ENCODE peak calls at places on chromosomes 12 and 14, in eight cellular contexts. X is transverse colon, P is ovary, L is tibial nerve, Y is A549, V is stomach, K is HepG2, B is GM12878. J is an unnamed sample.
A peak's percentile ranks its signal among the peaks of the same experiment; 100 is the strongest.

GRCh38 chr14:93832665-93833064 is 44.4 kb upstream of the PRIMA1 start:
- DNase-seq in X (no peak), P (no peak), L (no peak), Y (no peak), V (peak; percentile 80), K (no peak), B (no peak), J (peak; percentile 24)

GRCh38 chr12:124683330-124683662 is 115.9 kb upstream of the NCOR2 start:
- DNase-seq in X (peak; percentile 51), P (no peak), L (no peak), Y (peak; percentile 68), V (peak; percentile 72), K (peak; percentile 57), B (no peak), J (no peak)

GRCh38 chr12:95215925-95216324 is 1.3 kb downstream of the FGD6 start:
- DNase-seq in X (no peak), P (no peak), L (no peak), Y (peak; percentile 41), V (no peak), K (peak; percentile 30), B (no peak), J (no peak)

GRCh38 chr14:90426663-90427062 is 29.8 kb downstream of the CALM1 start:
- DNase-seq in X (peak; percentile 47), P (no peak), L (no peak), Y (no peak), V (peak; percentile 52), K (no peak), B (no peak), J (no peak)

GRCh38 chr12:85829391-85829790 is 6.8 kb downstream of the RASSF9 start:
- DNase-seq in X (no peak), P (no peak), L (no peak), Y (no peak), V (no peak), K (no peak), B (no peak), J (no peak)

GRCh38 chr14:100898465-100898864 is 5.1 kb downstream of the RTL1 start:
- DNase-seq in X (no peak), P (no peak), L (no peak), Y (no peak), V (no peak), K (no peak), B (no peak), J (no peak)

GRCh38 chr12:92339198-92339821 is 193.7 kb upstream of the BTG1 start:
- DNase-seq in X (no peak), P (no peak), L (no peak), Y (no peak), V (no peak), K (no peak), B (no peak), J (no peak)

GRCh38 chr12:115437061-115437567 is 753.1 kb upstream of the TBX3 start:
- DNase-seq in X (no peak), P (no peak), L (no peak), Y (no peak), V (no peak), K (peak; percentile 80), B (no peak), J (no peak)

GRCh38 chr12:38904932-38905479 is 385 bp downstream of the CPNE8 start:
- DNase-seq in X (peak; percentile 88), P (peak; percentile 69), L (peak; percentile 79), Y (peak; percentile 79), V (peak; percentile 64), K (peak; percentile 52), B (peak; percentile 65), J (peak; percentile 91)

GRCh38 chr14:95043314-95043713 is 114.0 kb downstream of the DICER1 start:
- DNase-seq in X (no peak), P (no peak), L (no peak), Y (no peak), V (peak; percentile 14), K (no peak), B (no peak), J (peak; percentile 57)

GRCh38 chr14:49865431-49865859 is 12.9 kb upstream of the NEMF start:
- DNase-seq in X (peak; percentile 89), P (peak; percentile 79), L (peak; percentile 91), Y (peak; percentile 28), V (peak; percentile 86), K (peak; percentile 48), B (no peak), J (no peak)

GRCh38 chr12:127245437-127245836 is 1021.5 kb upstream of the TMEM132C start:
- DNase-seq in X (no peak), P (no peak), L (no peak), Y (no peak), V (no peak), K (no peak), B (no peak), J (no peak)

GRCh38 chr12:7915911-7916403 is 20.0 kb downstream of the SLC2A3 start:
- DNase-seq in X (no peak), P (no peak), L (no peak), Y (no peak), V (no peak), K (no peak), B (no peak), J (no peak)

GRCh38 chr14:59004012-59004411 is 184.5 kb upstream of the DAAM1 start:
- DNase-seq in X (no peak), P (no peak), L (no peak), Y (no peak), V (no peak), K (no peak), B (no peak), J (no peak)

GRCh38 chr12:117718559-117718958 is 250.2 kb downstream of the KSR2 start:
- DNase-seq in X (no peak), P (no peak), L (no peak), Y (no peak), V (no peak), K (no peak), B (no peak), J (no peak)
- TF ChIP-seq EP300 in X (no peak), P (no peak), L (no peak), Y (no peak), V (no peak), K (no peak), B (no peak), J (no peak)

DNA sequence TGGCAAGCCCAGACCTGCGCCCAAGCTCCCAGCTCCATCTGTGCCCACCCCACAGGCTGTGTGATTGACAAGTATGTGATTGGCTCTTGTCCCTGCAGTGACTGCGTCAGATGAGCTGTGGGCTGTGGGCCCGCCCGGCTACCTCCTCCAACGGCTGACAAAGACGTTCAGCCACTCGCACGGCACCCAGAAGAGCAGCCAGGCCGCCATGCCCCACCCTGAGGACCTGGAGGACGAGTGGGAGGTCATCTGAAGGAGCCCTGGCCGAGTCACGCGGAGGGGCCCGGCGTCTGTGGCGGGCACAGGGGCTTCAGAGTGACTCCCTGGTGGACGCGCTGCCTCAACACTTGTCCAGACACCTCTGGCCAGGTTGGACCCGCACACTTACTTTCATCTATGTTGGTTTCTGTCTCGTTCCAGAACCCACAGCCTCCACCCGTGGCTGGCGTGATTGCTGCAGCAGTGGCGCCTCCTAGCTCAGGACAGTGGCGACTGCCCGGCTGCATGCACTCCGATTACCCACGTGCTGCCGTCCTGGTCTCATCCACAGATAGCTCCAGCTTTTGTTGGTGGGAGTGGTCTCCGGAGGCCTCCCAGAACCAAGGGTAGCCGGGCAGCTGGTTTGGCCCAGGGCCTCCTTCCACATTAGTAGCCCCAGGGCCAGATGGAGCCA is 11.4 kb downstream of the ANKRD9 start:
- DNase-seq in X (peak; percentile 60), P (no peak), L (no peak), Y (no peak), V (no peak), K (no peak), B (no peak), J (no peak)
- H3K27ac ChIP-seq in X (no peak overlapping the region), P (no peak overlapping the region), L (no peak overlapping the region), Y (no peak overlapping the region), V (no peak overlapping the region), K (no peak overlapping the region), B (no peak overlapping the region), J (no peak overlapping the region)

GRCh38 chr12:12508612-12509011 is 54.1 kb downstream of the DUSP16 start:
- DNase-seq in X (no peak), P (no peak), L (no peak), Y (no peak), V (no peak), K (no peak), B (no peak), J (no peak)
- TF ChIP-seq EP300 in X (no peak), P (no peak), L (no peak), Y (no peak), V (no peak), K (no peak), B (no peak), J (no peak)

GRCh38 chr12:110532644-110533043 is 30.5 kb downstream of the RAD9B start:
- DNase-seq in X (no peak), P (no peak), L (no peak), Y (no peak), V (no peak), K (no peak), B (no peak), J (no peak)
- H3K27ac ChIP-seq in X (peak overlapping the region; percentile 62), P (no peak overlapping the region), L (no peak overlapping the region), Y (no peak overlapping the region), V (peak overlapping the region; percentile 20), K (no peak overlapping the region), B (peak overlapping the region; percentile 80), J (peak overlapping the region; percentile 74)

GRCh38 chr12:5168148-5168547 is 124.5 kb downstream of the KCNA5 start:
- DNase-seq in X (no peak), P (no peak), L (no peak), Y (no peak), V (no peak), K (no peak), B (no peak), J (no peak)

GRCh38 chr12:5163661-5164060 is 120.0 kb downstream of the KCNA5 start:
- DNase-seq in X (no peak), P (no peak), L (no peak), Y (no peak), V (no peak), K (no peak), B (no peak), J (no peak)

GRCh38 chr12:5165296-5165970 is 121.8 kb downstream of the KCNA5 start:
- DNase-seq in X (no peak), P (no peak), L (no peak), Y (no peak), V (no peak), K (no peak), B (no peak), J (no peak)

GRCh38 chr12:5170894-5171293 is 127.2 kb downstream of the KCNA5 start:
- DNase-seq in X (no peak), P (no peak), L (no peak), Y (no peak), V (no peak), K (no peak), B (no peak), J (no peak)

DNA sequence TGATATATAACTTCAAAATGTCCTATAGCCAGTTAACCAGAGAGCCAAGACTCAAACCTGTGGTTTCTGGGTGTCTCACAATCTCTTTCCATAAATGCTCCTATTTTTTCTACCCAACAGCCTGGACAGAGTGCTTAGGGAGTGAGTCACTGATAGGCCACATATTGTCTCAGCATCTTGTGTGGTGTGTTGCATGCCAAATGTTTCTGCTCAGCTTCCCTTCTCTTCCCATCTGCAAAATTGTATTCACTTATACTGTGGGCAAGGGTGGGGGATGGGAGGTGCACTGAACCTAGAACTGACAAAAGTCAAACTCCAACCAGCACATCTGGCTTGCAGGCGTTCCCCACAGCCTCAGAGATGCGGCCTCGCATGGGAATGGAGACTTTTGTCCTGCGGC is 123.3 kb downstream of the KCNA5 start:
- DNase-seq in X (no peak), P (no peak), L (no peak), Y (no peak), V (no peak), K (no peak), B (no peak), J (no peak)
- TF ChIP-seq EP300 in X (no peak), P (no peak), L (no peak), Y (no peak), V (no peak), K (no peak), B (no peak), J (no peak)

J was measured in suprapubic skin.